ENCODE peak calls at places on chromosomes 6 and 20, in five cellular contexts. O is kidney, A is neuronal stem cell, W is mesenchymal stem cell, Q is mesendoderm. D is an unnamed sample.

GRCh38 chr6:106084106-106084963 is 1.8 kb upstream of the PRDM1 start:
- DNase-seq in O (no peak), A (no peak), W (peak; percentile 90), Q (peak; percentile 93), D (no peak)

GRCh38 chr20:10111144-10111771 is 76.5 kb downstream of the ANKEF1 start:
- DNase-seq in O (no peak), A (no peak), W (peak; percentile 7), Q (no peak), D (no peak)

GRCh38 chr6:113980937-113981554 is 10.1 kb upstream of the HDAC2 start:
- DNase-seq in O (no peak), A (no peak), W (peak; percentile 54), Q (peak; percentile 85), D (peak; percentile 67)

GRCh38 chr6:24125980-24126379 is at the start of gene NRSN1:
- DNase-seq in O (no peak), A (peak; percentile 66), W (no peak), Q (peak; percentile 53), D (peak; percentile 92)

GRCh38 chr6:63049216-63049615 is 162.1 kb upstream of the FKBP1C start:
- DNase-seq in O (no peak), A (no peak), W (no peak), Q (peak; percentile 59), D (no peak)

GRCh38 chr6:111119550-111120329 is 32.4 kb downstream of the SLC16A10 start:
- DNase-seq in O (no peak), A (no peak), W (no peak), Q (no peak), D (no peak)

GRCh38 chr6:110900028-110900598 is 25.5 kb downstream of the AMD1 start:
- DNase-seq in O (no peak), A (no peak), W (no peak), Q (no peak), D (no peak)

GRCh38 chr6:107304421-107305025 is 154.8 kb downstream of the PDSS2 start:
- DNase-seq in O (no peak), A (no peak), W (peak; percentile 15), Q (no peak), D (no peak)

GRCh38 chr6:44635486-44635885 is 248.0 kb downstream of the CDC5L start:
- DNase-seq in O (no peak), A (no peak), W (no peak), Q (no peak), D (no peak)

GRCh38 chr6:128046033-128046432 is 145.2 kb upstream of the THEMIS start:
- DNase-seq in O (no peak), A (no peak), W (no peak), Q (no peak), D (no peak)

GRCh38 chr6:135323202-135323668 is 142.1 kb downstream of the MYB start:
- DNase-seq in O (no peak), A (no peak), W (no peak), Q (peak; percentile 96), D (no peak)

GRCh38 chr20:4555188-4555893 is 166.4 kb upstream of the PRND start:
- DNase-seq in O (peak; percentile 54), A (no peak), W (peak; percentile 79), Q (no peak), D (no peak)

GRCh38 chr6:161583561-161583960 is 309.7 kb upstream of the AGPAT4 start:
- DNase-seq in O (no peak), A (no peak), W (no peak), Q (no peak), D (no peak)

GRCh38 chr6:4441981-4442434 is 306.6 kb upstream of the ECI2 start:
- DNase-seq in O (no peak), A (no peak), W (peak; percentile 49), Q (no peak), D (no peak)

GRCh38 chr6:68473433-68474210 is 161.5 kb upstream of the ADGRB3 start:
- DNase-seq in O (no peak), A (no peak), W (no peak), Q (no peak), D (peak; percentile 28)

GRCh38 chr20:23245553-23246128 is 105.0 kb upstream of the NXT1 start:
- DNase-seq in O (no peak), A (no peak), W (peak; percentile 65), Q (peak; percentile 79), D (no peak)

GRCh38 chr6:18600236-18600635 is 213.1 kb downstream of the RNF144B start:
- DNase-seq in O (no peak), A (no peak), W (no peak), Q (peak; percentile 34), D (no peak)

GRCh38 chr20:58242824-58243223 is 14.4 kb upstream of the ANKRD60 start:
- DNase-seq in O (no peak), A (no peak), W (no peak), Q (no peak), D (no peak)

GRCh38 chr20:35145141-35145564 is 2.0 kb downstream of the EDEM2 start:
- DNase-seq in O (no peak), A (no peak), W (peak; percentile 72), Q (peak; percentile 69), D (peak; percentile 41)

GRCh38 chr6:49543087-49543858 is 7.2 kb upstream of the C6orf141 start:
- DNase-seq in O (no peak), A (no peak), W (no peak), Q (no peak), D (no peak)

GRCh38 chr6:35319346-35320030 is 21.9 kb downstream of the DEF6 start:
- DNase-seq in O (no peak), A (no peak), W (no peak), Q (no peak), D (peak; percentile 10)

GRCh38 chr6:53866231-53866630 is 71.4 kb downstream of the LRRC1 start:
- DNase-seq in O (no peak), A (no peak), W (no peak), Q (no peak), D (no peak)

GRCh38 chr20:31663838-31664695 is 26.4 kb downstream of the COX4I2 start:
- DNase-seq in O (no peak), A (no peak), W (no peak), Q (peak; percentile 69), D (no peak)

GRCh38 chr6:77561768-77562314 is 91.0 kb upstream of the MEI4 start:
- DNase-seq in O (no peak), A (no peak), W (no peak), Q (no peak), D (no peak)

GRCh38 chr6:108175176-108175591 is 9.4 kb downstream of the NR2E1 start:
- DNase-seq in O (no peak), A (no peak), W (no peak), Q (no peak), D (no peak)

GRCh38 chr6:75842732-75843131 is 93.7 kb downstream of the MYO6 start:
- DNase-seq in O (no peak), A (no peak), W (no peak), Q (no peak), D (no peak)

GRCh38 chr6:20444786-20445271 is 43.1 kb downstream of the E2F3 start:
- DNase-seq in O (no peak), A (no peak), W (peak; percentile 54), Q (no peak), D (no peak)

GRCh38 chr6:160431231-160431630 is 83.1 kb downstream of the SLC22A3 start:
- DNase-seq in O (no peak), A (no peak), W (no peak), Q (no peak), D (no peak)

GRCh38 chr20:1341561-1342265 is 12.8 kb upstream of the SDCBP2 start:
- DNase-seq in O (no peak), A (no peak), W (peak; percentile 95), Q (no peak), D (no peak)

GRCh38 chr6:166488081-166488685 is 98.3 kb downstream of the RAMACL start:
- DNase-seq in O (peak; percentile 85), A (no peak), W (peak; percentile 16), Q (no peak), D (no peak)

GRCh38 chr20:32028647-32029372 is 18.6 kb downstream of the CCM2L start:
- DNase-seq in O (no peak), A (no peak), W (peak; percentile 22), Q (no peak), D (peak; percentile 55)

GRCh38 chr6:142300758-142301251 is 1.0 kb upstream of the ADGRG6 start:
- DNase-seq in O (peak; percentile 70), A (peak; percentile 4), W (peak; percentile 72), Q (peak; percentile 45), D (no peak)

DNA sequence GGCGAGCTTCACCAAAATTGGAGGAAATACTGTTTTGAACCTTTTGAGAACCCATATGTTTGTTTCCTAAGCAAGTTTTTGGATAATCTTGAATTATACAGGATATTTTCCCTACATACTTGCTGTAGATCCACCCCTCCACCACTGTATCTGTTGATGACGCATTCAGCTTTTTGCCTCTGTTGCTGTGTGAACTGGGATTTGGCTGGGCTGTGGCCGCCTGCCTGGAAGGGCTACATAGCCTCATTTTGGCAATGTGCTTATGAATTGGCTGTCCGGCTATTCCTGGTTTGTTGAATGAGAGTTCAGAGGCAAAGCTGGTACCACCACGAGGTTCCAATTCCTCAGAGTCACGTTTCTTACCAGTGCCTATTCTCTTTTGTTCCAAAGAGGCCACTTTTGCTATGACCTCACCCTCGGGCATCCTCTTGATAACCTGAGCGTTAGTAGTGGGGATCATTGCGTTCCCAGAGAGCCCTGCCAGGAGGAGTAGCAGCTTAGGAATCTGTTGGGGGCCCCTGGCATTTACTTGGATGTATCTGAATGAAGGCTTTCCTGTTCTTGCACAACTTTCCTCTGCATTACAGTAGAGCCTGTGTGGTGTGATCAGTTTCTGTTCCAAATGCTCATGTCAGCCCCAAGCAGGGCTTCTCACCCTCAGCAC is 6.4 kb downstream of the FAM83D start:
- DNase-seq in O (no peak), A (no peak), W (peak; percentile 54), Q (peak; percentile 24), D (no peak)
- H3K9ac ChIP-seq in O (no peak overlapping the region), A (no peak overlapping the region), W (peak overlapping the region; percentile 68), Q (no peak overlapping the region), D (no peak overlapping the region)

DNA sequence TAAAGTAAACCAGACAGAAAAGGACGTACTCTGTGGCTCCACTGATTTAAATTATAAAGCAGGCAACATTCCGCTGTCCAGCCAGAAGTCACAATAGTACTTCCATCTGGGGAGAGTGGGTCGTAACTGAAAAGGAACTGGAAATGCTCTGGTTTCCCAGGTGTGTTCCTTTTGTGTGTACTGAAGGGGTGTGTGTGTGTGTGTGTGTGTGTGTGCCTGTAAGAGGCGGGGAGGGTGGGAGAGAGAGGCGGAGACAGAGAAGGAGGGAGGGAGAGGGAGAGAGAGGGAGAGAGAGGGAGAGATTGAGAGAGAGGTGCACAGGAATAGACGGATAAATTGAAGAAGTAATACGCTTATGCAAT is 178.4 kb upstream of the ZNF184 start:
- DNase-seq in O (no peak), A (peak; percentile 9), W (peak; percentile 14), Q (peak; percentile 85), D (no peak)
- H3K9ac ChIP-seq in O (no peak overlapping the region), A (peak overlapping the region; percentile 38), W (no peak overlapping the region), Q (peak overlapping the region; percentile 62), D (no peak overlapping the region)

DNA sequence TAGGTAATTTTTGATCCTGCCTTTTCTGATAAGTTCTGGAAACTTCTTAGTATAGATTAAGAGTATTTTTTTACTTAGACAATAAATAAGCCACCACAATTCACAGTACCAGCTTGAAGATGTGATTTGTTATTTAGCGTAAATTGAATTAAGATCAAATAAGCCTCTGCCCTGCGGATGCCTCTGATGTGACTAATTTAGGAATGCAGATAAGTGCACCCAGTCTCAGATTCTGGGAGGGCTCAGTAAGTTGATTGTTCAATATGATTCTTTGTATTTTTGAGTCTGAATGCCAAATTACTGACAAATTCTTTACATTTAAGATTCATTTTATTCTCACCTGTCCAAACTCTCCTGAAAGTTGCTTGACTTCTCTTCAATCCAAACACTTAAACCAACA is 147.5 kb downstream of the THBS2 start:
- DNase-seq in O (no peak), A (no peak), W (no peak), Q (peak; percentile 24), D (no peak)
- H3K9ac ChIP-seq in O (no peak overlapping the region), A (no peak overlapping the region), W (no peak overlapping the region), Q (no peak overlapping the region), D (no peak overlapping the region)

GRCh38 chr20:62678553-62678952 is 30.1 kb upstream of the NTSR1 start:
- DNase-seq in O (no peak), A (no peak), W (no peak), Q (no peak), D (no peak)
- H3K9ac ChIP-seq in O (no peak overlapping the region), A (no peak overlapping the region), W (no peak overlapping the region), Q (no peak overlapping the region), D (no peak overlapping the region)

D was measured in SK-N-SH.